ENCODE peak calls at places on chromosome 16, in six cellular contexts. One of them, this sample, is unnamed.
A peak's percentile ranks its signal among the peaks of the same experiment; 100 is the strongest.

GRCh38 chr16:71358464-71359031 is at the start of gene CALB2:
- DNase-seq in right lobe of liver: peak; percentile 69
- DNase-seq in stromal cell of bone marrow: peak; percentile 30
- DNase-seq in AG08395: peak; percentile 85
- DNase-seq in NCI-H82: peak; percentile 69
- DNase-seq in GF-D8: no peak
- DNase-seq in this sample: peak; percentile 93

GRCh38 chr16:49649013-49649785 is 206.7 kb downstream of the ZNF423 start:
- DNase-seq in right lobe of liver: no peak
- DNase-seq in stromal cell of bone marrow: peak; percentile 48
- DNase-seq in AG08395: peak; percentile 43
- DNase-seq in NCI-H82: no peak
- DNase-seq in GF-D8: no peak
- DNase-seq in this sample: no peak

GRCh38 chr16:46691720-46692119 is 2.3 kb downstream of the ORC6 start:
- DNase-seq in right lobe of liver: no peak
- DNase-seq in stromal cell of bone marrow: no peak
- DNase-seq in AG08395: no peak
- DNase-seq in NCI-H82: peak; percentile 5
- DNase-seq in GF-D8: no peak
- DNase-seq in this sample: no peak

GRCh38 chr16:66444049-66444481 is 17.0 kb downstream of the BEAN1 start:
- DNase-seq in right lobe of liver: no peak
- DNase-seq in stromal cell of bone marrow: no peak
- DNase-seq in AG08395: no peak
- DNase-seq in NCI-H82: no peak
- DNase-seq in GF-D8: no peak
- DNase-seq in this sample: no peak

GRCh38 chr16:15491430-15491829 is 57.0 kb downstream of the BMERB1 start:
- DNase-seq in right lobe of liver: no peak
- DNase-seq in stromal cell of bone marrow: no peak
- DNase-seq in AG08395: no peak
- DNase-seq in NCI-H82: no peak
- DNase-seq in GF-D8: no peak
- DNase-seq in this sample: no peak

GRCh38 chr16:28264656-28265055 is 27.7 kb upstream of the SBK1 start:
- DNase-seq in right lobe of liver: no peak
- DNase-seq in stromal cell of bone marrow: peak; percentile 38
- DNase-seq in AG08395: peak; percentile 29
- DNase-seq in NCI-H82: peak; percentile 41
- DNase-seq in GF-D8: no peak
- DNase-seq in this sample: peak; percentile 47

GRCh38 chr16:57479422-57480126 is 6.7 kb downstream of the DOK4 start:
- DNase-seq in right lobe of liver: no peak
- DNase-seq in stromal cell of bone marrow: peak; percentile 65
- DNase-seq in AG08395: peak; percentile 77
- DNase-seq in NCI-H82: peak; percentile 40
- DNase-seq in GF-D8: no peak
- DNase-seq in this sample: peak; percentile 83

GRCh38 chr16:8621572-8622314 is at the start of gene METTL22:
- DNase-seq in right lobe of liver: peak; percentile 93
- DNase-seq in stromal cell of bone marrow: peak; percentile 62
- DNase-seq in AG08395: peak; percentile 100
- DNase-seq in NCI-H82: peak; percentile 93
- DNase-seq in GF-D8: peak; percentile 37
- DNase-seq in this sample: peak; percentile 100

GRCh38 chr16:30786936-30787612 is at the start of gene ZNF629:
- DNase-seq in right lobe of liver: peak; percentile 73
- DNase-seq in stromal cell of bone marrow: no peak
- DNase-seq in AG08395: peak; percentile 91
- DNase-seq in NCI-H82: peak; percentile 83
- DNase-seq in GF-D8: peak; percentile 5
- DNase-seq in this sample: peak; percentile 91

GRCh38 chr16:67546761-67547422 is 15.4 kb upstream of the CTCF start:
- DNase-seq in right lobe of liver: peak; percentile 91
- DNase-seq in stromal cell of bone marrow: no peak
- DNase-seq in AG08395: peak; percentile 80
- DNase-seq in NCI-H82: peak; percentile 80
- DNase-seq in GF-D8: peak; percentile 54
- DNase-seq in this sample: peak; percentile 85

GRCh38 chr16:8720080-8720966 is 45.9 kb downstream of the ABAT start:
- DNase-seq in right lobe of liver: no peak
- DNase-seq in stromal cell of bone marrow: no peak
- DNase-seq in AG08395: no peak
- DNase-seq in NCI-H82: peak; percentile 86
- DNase-seq in GF-D8: no peak
- DNase-seq in this sample: no peak

GRCh38 chr16:24853830-24854229 is 8.1 kb downstream of the SLC5A11 start:
- DNase-seq in right lobe of liver: no peak
- DNase-seq in stromal cell of bone marrow: peak; percentile 2
- DNase-seq in AG08395: peak; percentile 33
- DNase-seq in NCI-H82: peak; percentile 28
- DNase-seq in GF-D8: no peak
- DNase-seq in this sample: peak; percentile 44

GRCh38 chr16:65070831-65071230 is 51.0 kb downstream of the CDH11 start:
- DNase-seq in right lobe of liver: peak; percentile 44
- DNase-seq in stromal cell of bone marrow: peak; percentile 95
- DNase-seq in AG08395: peak; percentile 95
- DNase-seq in NCI-H82: no peak
- DNase-seq in GF-D8: no peak
- DNase-seq in this sample: peak; percentile 87

GRCh38 chr16:57380671-57381462 is 8.6 kb downstream of the CX3CL1 start:
- DNase-seq in right lobe of liver: peak; percentile 63
- DNase-seq in stromal cell of bone marrow: no peak
- DNase-seq in AG08395: no peak
- DNase-seq in NCI-H82: no peak
- DNase-seq in GF-D8: no peak
- DNase-seq in this sample: no peak

GRCh38 chr16:49454426-49455180 is 81.0 kb downstream of the C16orf78 start:
- DNase-seq in right lobe of liver: no peak
- DNase-seq in stromal cell of bone marrow: no peak
- DNase-seq in AG08395: no peak
- DNase-seq in NCI-H82: no peak
- DNase-seq in GF-D8: no peak
- DNase-seq in this sample: no peak

GRCh38 chr16:733382-734207 is 6.7 kb downstream of the HAGHL start:
- DNase-seq in right lobe of liver: no peak
- DNase-seq in stromal cell of bone marrow: no peak
- DNase-seq in AG08395: no peak
- DNase-seq in NCI-H82: peak; percentile 60
- DNase-seq in GF-D8: no peak
- DNase-seq in this sample: no peak

GRCh38 chr16:56289862-56290261 is 98.6 kb downstream of the GNAO1 start:
- DNase-seq in right lobe of liver: no peak
- DNase-seq in stromal cell of bone marrow: no peak
- DNase-seq in AG08395: no peak
- DNase-seq in NCI-H82: peak; percentile 84
- DNase-seq in GF-D8: no peak
- DNase-seq in this sample: no peak

GRCh38 chr16:29806096-29806579 is at the start of gene MAZ:
- DNase-seq in right lobe of liver: no peak
- DNase-seq in stromal cell of bone marrow: no peak
- DNase-seq in AG08395: no peak
- DNase-seq in NCI-H82: peak; percentile 97
- DNase-seq in GF-D8: peak; percentile 79
- DNase-seq in this sample: peak; percentile 95

GRCh38 chr16:30185683-30186421 is 2.5 kb downstream of the CORO1A start:
- DNase-seq in right lobe of liver: peak; percentile 60
- DNase-seq in stromal cell of bone marrow: no peak
- DNase-seq in AG08395: no peak
- DNase-seq in NCI-H82: no peak
- DNase-seq in GF-D8: peak; percentile 98
- DNase-seq in this sample: no peak